ENCODE peak calls at places on chromosome 21, in eight cellular contexts. Z is heart left ventricle; T is CD8-positive, alpha-beta T cell; V is CD8-positive, alpha-beta memory T cell; W is adrenal gland; F is iPS DF 6.9; Q is stomach; H is upper lobe of right lung. M is an unnamed sample. For H3K4me1, the result is how much of the 10 kb centered on the place peaks cover.

GRCh38 chr21:39189857-39190604 is 6.8 kb upstream of the PSMG1 start:
- DNase-seq in F (no peak), H (no peak), T (no peak), V (no peak), Z (no peak), Q (no peak), W (no peak), M (no peak)

GRCh38 chr21:17348849-17349248 is 164.0 kb upstream of the CXADR start:
- DNase-seq in Q (no peak), H (no peak), Z (no peak), T (no peak), W (no peak), V (no peak), F (no peak), M (no peak)

GRCh38 chr21:42611852-42612251 is 41.6 kb upstream of the PDE9A start:
- DNase-seq in T (no peak), H (no peak), F (no peak), Z (no peak), Q (no peak), V (no peak), W (no peak), M (no peak)

GRCh38 chr21:36697473-36698159 is 1.3 kb upstream of the SIM2 start:
- DNase-seq in W (no peak), V (no peak), T (no peak), Z (no peak), H (peak), Q (no peak), F (no peak), M (no peak)

GRCh38 chr21:46119565-46120271 is 21.8 kb downstream of the COL6A2 start:
- DNase-seq in Q (no peak), W (no peak), Z (peak), F (no peak), V (peak), H (peak), T (no peak), M (peak)

GRCh38 chr21:38768385-38769071 is 37.2 kb upstream of the ETS2 start:
- DNase-seq in Z (no peak), Q (no peak), W (no peak), T (peak), F (no peak), V (peak), H (no peak), M (no peak)

GRCh38 chr21:42567861-42568260 is 54.2 kb downstream of the SLC37A1 start:
- DNase-seq in T (no peak), V (peak), W (peak), Q (peak), H (peak), F (no peak), Z (peak), M (no peak)

GRCh38 chr21:42319368-42319767 is 4.2 kb upstream of the TFF3 start:
- DNase-seq in H (no peak), Q (no peak), V (no peak), T (no peak), W (no peak), F (no peak), Z (no peak), M (peak)

GRCh38 chr21:21714396-21714795 is 716.2 kb downstream of the NCAM2 start:
- DNase-seq in T (no peak), F (no peak), H (no peak), W (no peak), Z (no peak), V (no peak), Q (no peak), M (no peak)

GRCh38 chr21:46368533-46369285 is 44.8 kb downstream of the PCNT start:
- DNase-seq in Q (no peak), H (no peak), T (peak), W (no peak), Z (no peak), V (peak), F (no peak), M (peak)

GRCh38 chr21:42569732-42570301 is 56.2 kb downstream of the SLC37A1 start:
- DNase-seq in V (no peak), Q (peak), H (peak), F (no peak), Z (peak), W (peak), T (no peak), M (no peak)

GRCh38 chr21:26964379-26964778 is 2.5 kb downstream of the ADAMTS5 start:
- DNase-seq in Q (peak), F (no peak), T (no peak), W (no peak), V (no peak), H (no peak), Z (peak), M (peak)

GRCh38 chr21:38807987-38808386 is 2.3 kb downstream of the ETS2 start:
- DNase-seq in Q (no peak), V (no peak), F (no peak), Z (no peak), W (no peak), T (no peak), H (no peak), M (peak)

GRCh38 chr21:29387598-29387997 is 88.9 kb downstream of the BACH1 start:
- DNase-seq in T (no peak), H (no peak), F (no peak), V (no peak), Z (no peak), W (no peak), Q (no peak), M (no peak)

GRCh38 chr21:43286196-43286595 is 117.4 kb downstream of the CRYAA start:
- DNase-seq in W (no peak), T (no peak), H (no peak), V (peak), Z (no peak), F (no peak), Q (no peak), M (no peak)

GRCh38 chr21:36929622-36930021 is 36.8 kb downstream of the HLCS start:
- DNase-seq in Z (no peak), T (no peak), V (no peak), F (no peak), H (no peak), Q (peak), W (no peak), M (no peak)

GRCh38 chr21:37424987-37425386 is 58.4 kb downstream of the DYRK1A start:
- DNase-seq in T (no peak), H (no peak), Z (no peak), W (no peak), F (no peak), V (no peak), Q (no peak), M (no peak)

GRCh38 chr21:42619841-42620240 is 33.6 kb upstream of the PDE9A start:
- DNase-seq in Q (no peak), W (no peak), T (no peak), H (no peak), V (peak), Z (no peak), F (no peak), M (no peak)

GRCh38 chr21:27268290-27268689 is 301.4 kb upstream of the ADAMTS5 start:
- DNase-seq in H (no peak), Z (no peak), F (no peak), V (no peak), T (no peak), W (no peak), Q (no peak), M (no peak)

GRCh38 chr21:38883142-38883541 is 77.4 kb downstream of the ETS2 start:
- DNase-seq in V (no peak), W (no peak), H (no peak), Z (no peak), Q (no peak), F (no peak), T (no peak), M (no peak)

GRCh38 chr21:31218830-31219608 is 125.0 kb downstream of the TIAM1 start:
- DNase-seq in V (no peak), H (no peak), Q (peak), F (no peak), W (no peak), Z (peak), T (no peak), M (peak)

GRCh38 chr21:31234936-31235335 is 109.1 kb downstream of the TIAM1 start:
- DNase-seq in Z (no peak), Q (no peak), H (no peak), W (no peak), T (no peak), V (no peak), F (no peak), M (no peak)

GRCh38 chr21:37563641-37564340 is 197.2 kb downstream of the DYRK1A start:
- DNase-seq in W (peak), T (peak), Q (peak), F (peak), V (peak), Z (peak), H (peak), M (peak)

GRCh38 chr21:46374761-46375389 is 50.9 kb downstream of the PCNT start:
- DNase-seq in F (no peak), W (no peak), T (no peak), Q (no peak), Z (no peak), H (no peak), V (no peak), M (no peak)

GRCh38 chr21:25176637-25177412 is 430.5 kb downstream of the MRPL39 start:
- DNase-seq in Z (no peak), T (no peak), V (no peak), W (no peak), F (no peak), Q (no peak), H (no peak), M (no peak)

GRCh38 chr21:39153842-39154241 is 29.4 kb downstream of the PSMG1 start:
- DNase-seq in W (no peak), H (no peak), T (no peak), F (no peak), V (no peak), Q (no peak), Z (no peak), M (no peak)

GRCh38 chr21:33266784-33267135 is 593 bp downstream of the IL10RB start:
- DNase-seq in W (no peak), Q (peak), H (peak), F (no peak), V (peak), T (peak), Z (peak), M (no peak)
- H3K4me1 ChIP-seq in W (under half), Q (under half), H (under half), F (under half), V (under half), T (under half), Z (under half), M (under half)

GRCh38 chr21:34936874-34937563 is 112.1 kb downstream of the RUNX1 start:
- DNase-seq in F (no peak), H (no peak), Z (no peak), T (no peak), V (no peak), W (no peak), Q (no peak), M (no peak)
- H3K4me1 ChIP-seq in F (under half), H (under half), Z (under half), T (half or more), V (half or more), W (under half), Q (under half), M (under half)

DNA sequence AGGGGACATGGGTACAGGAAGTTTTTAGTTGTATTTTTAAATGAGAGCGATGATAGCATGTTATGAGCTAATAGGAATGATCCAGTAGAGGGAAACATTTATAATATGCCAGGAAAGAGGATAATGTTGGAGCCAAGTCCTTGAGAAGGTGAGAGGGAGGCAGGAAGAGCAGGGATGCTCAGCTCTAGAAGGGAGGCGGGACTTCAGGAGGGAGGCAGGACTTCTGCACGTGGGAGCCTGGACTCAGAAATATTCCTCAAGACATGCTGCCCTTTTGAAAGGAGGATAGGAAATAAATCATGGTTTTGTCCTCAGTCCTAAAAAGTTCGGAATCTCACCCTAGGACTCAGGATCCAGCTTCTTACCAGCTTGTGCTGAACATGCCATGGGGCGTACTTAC is 5.9 kb downstream of the ADARB1 start:
- DNase-seq in V (no peak), T (no peak), Q (no peak), F (no peak), H (no peak), W (no peak), Z (no peak), M (no peak)
- H3K4me1 ChIP-seq in V (half or more), T (half or more), Q (under half), F (under half), H (under half), W (under half), Z (under half), M (under half)

GRCh38 chr21:15410853-15411252 is 318.9 kb upstream of the USP25 start:
- DNase-seq in T (no peak), Q (no peak), H (no peak), Z (no peak), F (no peak), W (no peak), V (no peak), M (no peak)

GRCh38 chr21:15421521-15421920 is 308.3 kb upstream of the USP25 start:
- DNase-seq in Q (no peak), Z (no peak), F (no peak), H (no peak), V (no peak), W (no peak), T (no peak), M (no peak)

GRCh38 chr21:15414057-15414456 is 315.7 kb upstream of the USP25 start:
- DNase-seq in F (no peak), Z (no peak), Q (no peak), W (no peak), H (no peak), T (no peak), V (no peak), M (no peak)

DNA sequence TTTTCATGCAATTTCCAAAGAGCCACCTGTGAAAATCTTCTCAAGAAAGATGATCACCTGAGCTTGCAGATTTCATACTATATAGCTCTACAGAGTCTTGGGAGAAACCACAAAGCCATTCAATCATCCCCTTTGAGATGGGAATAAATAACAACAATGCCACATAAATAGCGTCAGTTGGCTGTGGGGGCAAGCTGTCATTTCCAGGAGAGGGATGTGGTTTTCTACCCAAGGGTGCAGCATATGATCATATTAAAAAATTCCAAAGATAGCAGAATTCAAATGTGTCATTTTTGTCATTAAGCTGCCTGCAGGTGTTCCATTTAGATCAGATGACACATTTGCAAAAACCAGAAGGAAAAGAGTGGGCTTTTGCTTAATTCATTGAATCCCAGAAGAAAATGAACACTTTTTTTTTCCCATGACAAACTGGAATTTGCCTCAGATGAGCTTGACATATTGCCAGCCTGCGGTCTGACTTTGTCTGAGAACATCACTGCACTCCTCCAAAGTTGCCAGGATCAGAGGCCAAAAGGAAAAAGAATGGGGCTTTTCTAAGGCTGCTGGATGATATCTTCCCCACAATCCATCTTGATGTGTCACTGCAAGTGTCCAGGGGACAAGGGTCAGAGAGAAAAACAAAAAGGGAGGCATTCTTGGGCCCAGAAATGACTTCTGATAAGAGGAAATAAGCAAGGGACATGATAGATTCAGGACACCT is 314.1 kb upstream of the USP25 start:
- DNase-seq in F (no peak), T (no peak), Q (no peak), V (no peak), W (no peak), H (no peak), Z (no peak), M (no peak)
- H3K4me1 ChIP-seq in F (under half), T (under half), Q (under half), V (under half), W (under half), H (under half), Z (under half), M (under half)